ENCODE peak calls at places on chromosomes 3 and 15, in six cellular contexts. L, Q, D, O, C and W are unnamed samples.

GRCh38 chr3:196518999-196519737 is 4.0 kb upstream of the SMCO1 start:
- DNase-seq in L (peak), Q (peak), D (peak), O (peak), C (peak), W (peak)

GRCh38 chr3:182404031-182404430 is 389.3 kb upstream of the ATP11B start:
- DNase-seq in L (no peak), Q (no peak), D (no peak), O (no peak), C (no peak), W (no peak)

GRCh38 chr3:196198771-196199753 is 12.1 kb downstream of the ZDHHC19 start:
- DNase-seq in L (no peak), Q (peak), D (peak), O (no peak), C (no peak), W (no peak)

GRCh38 chr3:130849111-130849552 is 44.8 kb upstream of the ATP2C1 start:
- DNase-seq in L (no peak), Q (no peak), D (peak), O (no peak), C (no peak), W (peak)

GRCh38 chr3:24128195-24129005 is 183.3 kb downstream of the NR1D2 start:
- DNase-seq in L (peak), Q (peak), D (peak), O (peak), C (peak), W (no peak)

GRCh38 chr3:146505496-146505895 is 36.1 kb upstream of the PLSCR2 start:
- DNase-seq in L (no peak), Q (peak), D (no peak), O (no peak), C (peak), W (no peak)

GRCh38 chr15:56804279-56804678 is 71.0 kb upstream of the ZNF280D start:
- DNase-seq in L (no peak), Q (no peak), D (no peak), O (no peak), C (no peak), W (no peak)

GRCh38 chr3:124563376-124563775 is 166.9 kb upstream of the UMPS start:
- DNase-seq in L (peak), Q (no peak), D (peak), O (no peak), C (no peak), W (no peak)

GRCh38 chr15:35519536-35520149 is 26.3 kb downstream of the DPH6 start:
- DNase-seq in L (peak), Q (peak), D (peak), O (peak), C (peak), W (no peak)

GRCh38 chr3:72661115-72661457 is 187.2 kb downstream of the SHQ1 start:
- DNase-seq in L (peak), Q (peak), D (peak), O (peak), C (peak), W (peak)

GRCh38 chr3:126344380-126345041 is 12.7 kb downstream of the KLF15 start:
- DNase-seq in L (no peak), Q (no peak), D (no peak), O (no peak), C (no peak), W (peak)

GRCh38 chr15:29309139-29309538 is 39.5 kb upstream of the NSMCE3 start:
- DNase-seq in L (no peak), Q (no peak), D (no peak), O (no peak), C (no peak), W (no peak)

GRCh38 chr15:51842265-51842664 is 12.8 kb downstream of the TMOD3 start:
- DNase-seq in L (no peak), Q (no peak), D (no peak), O (no peak), C (no peak), W (no peak)

GRCh38 chr3:107817076-107817475 is 273.8 kb downstream of the CD47 start:
- DNase-seq in L (peak), Q (no peak), D (no peak), O (no peak), C (no peak), W (no peak)

GRCh38 chr15:95132774-95133173 is 901.4 kb downstream of the MCTP2 start:
- DNase-seq in L (peak), Q (peak), D (no peak), O (peak), C (peak), W (no peak)

GRCh38 chr3:139588450-139588849 is 48.9 kb upstream of the RBP1 start:
- DNase-seq in L (peak), Q (no peak), D (peak), O (no peak), C (no peak), W (no peak)

GRCh38 chr15:97977734-97978133 is 17.2 kb downstream of the ARRDC4 start:
- DNase-seq in L (no peak), Q (no peak), D (peak), O (no peak), C (no peak), W (no peak)

GRCh38 chr15:77025941-77026411 is 31.1 kb downstream of the PSTPIP1 start:
- DNase-seq in L (no peak), Q (no peak), D (no peak), O (no peak), C (no peak), W (peak)